ENCODE peak calls at places on chromosomes 3 and 15, in six cellular contexts. N is heart right ventricle, I is fibroblast of pulmonary artery, K is left lung, Y is retinal pigment epithelial cell, L is nephron progenitor cell. O is an unnamed sample.

GRCh38 chr3:112390783-112391641 is 58.1 kb downstream of the CD200 start:
- DNase-seq in K (no peak), N (no peak), L (no peak), Y (peak; percentile 80), I (peak; percentile 99), O (no peak)

GRCh38 chr3:97821810-97822775 is at the start of gene CRYBG3:
- DNase-seq in L (peak; percentile 86), K (peak; percentile 96), N (peak; percentile 90), I (peak; percentile 81), Y (peak; percentile 35), O (peak; percentile 94)

GRCh38 chr3:119579366-119580147 is at the start of gene ADPRH:
- DNase-seq in Y (no peak), L (peak; percentile 85), K (peak; percentile 97), I (peak; percentile 62), N (peak; percentile 89), O (peak; percentile 83)

GRCh38 chr15:88071141-88071540 is 185.4 kb downstream of the NTRK3 start:
- DNase-seq in L (no peak), Y (no peak), I (no peak), N (no peak), K (no peak), O (no peak)

GRCh38 chr3:129690406-129690805 is 83.9 kb upstream of the PLXND1 start:
- DNase-seq in K (no peak), L (peak; percentile 29), Y (peak; percentile 30), N (no peak), I (peak; percentile 77), O (peak; percentile 54)

GRCh38 chr3:64399205-64399800 is 174.0 kb upstream of the PRICKLE2 start:
- DNase-seq in K (no peak), N (no peak), I (peak; percentile 80), L (peak; percentile 27), Y (peak; percentile 23), O (peak; percentile 39)

GRCh38 chr3:55333041-55333440 is 154.1 kb downstream of the WNT5A start:
- DNase-seq in N (no peak), L (no peak), I (no peak), Y (peak; percentile 46), K (no peak), O (no peak)

GRCh38 chr3:124783696-124784095 is 53.4 kb downstream of the UMPS start:
- DNase-seq in Y (no peak), L (no peak), N (no peak), I (no peak), K (no peak), O (no peak)

GRCh38 chr3:28575748-28576589 is 227.3 kb upstream of the AZI2 start:
- DNase-seq in N (peak; percentile 18), L (peak; percentile 66), K (peak; percentile 77), I (peak; percentile 3), Y (no peak), O (peak; percentile 12)

GRCh38 chr3:146679191-146679590 is 74.0 kb upstream of the PLSCR5 start:
- DNase-seq in N (no peak), Y (no peak), I (no peak), L (no peak), K (no peak), O (no peak)

GRCh38 chr3:170467007-170467406 is 48.3 kb downstream of the CLDN11 start:
- DNase-seq in L (peak; percentile 36), K (no peak), Y (no peak), I (no peak), N (no peak), O (no peak)

GRCh38 chr15:48336940-48337339 is 5.7 kb downstream of the DUT start:
- DNase-seq in I (peak; percentile 11), Y (no peak), N (no peak), L (peak; percentile 15), K (no peak), O (no peak)

GRCh38 chr3:111610189-111610588 is 15.0 kb upstream of the ZBED2 start:
- DNase-seq in L (no peak), I (no peak), K (no peak), N (no peak), Y (no peak), O (no peak)

GRCh38 chr3:58383904-58384303 is 49.7 kb downstream of the PDHB start:
- DNase-seq in N (no peak), K (no peak), I (peak; percentile 97), L (no peak), Y (peak; percentile 99), O (no peak)

GRCh38 chr3:132879651-132880050 is 157.4 kb upstream of the NPHP3 start:
- DNase-seq in K (no peak), L (no peak), Y (no peak), N (no peak), I (no peak), O (no peak)

GRCh38 chr3:94937980-94938379 is 875.1 kb downstream of the NSUN3 start:
- DNase-seq in K (peak; percentile 79), Y (no peak), I (no peak), L (no peak), N (no peak), O (no peak)

GRCh38 chr3:88195951-88196434 is 46.2 kb downstream of the C3orf38 start:
- DNase-seq in I (peak; percentile 55), Y (no peak), K (no peak), N (no peak), L (no peak), O (no peak)

GRCh38 chr3:149330609-149331008 is 2.8 kb downstream of the TM4SF18 start:
- DNase-seq in N (no peak), L (no peak), K (no peak), I (no peak), Y (no peak), O (no peak)

GRCh38 chr3:186121968-186122367 is 13.1 kb upstream of the ETV5 start:
- DNase-seq in N (no peak), I (no peak), Y (no peak), K (no peak), L (no peak), O (no peak)

GRCh38 chr3:158456114-158456513 is 114.9 kb upstream of the MLF1 start:
- DNase-seq in L (no peak), I (no peak), N (no peak), Y (no peak), K (no peak), O (no peak)

GRCh38 chr15:32994810-32995424 is 199.6 kb downstream of the FMN1 start:
- DNase-seq in N (no peak), L (no peak), K (no peak), Y (no peak), I (peak; percentile 79), O (peak; percentile 12)

GRCh38 chr3:172103724-172104123 is 64.3 kb downstream of the FNDC3B start:
- DNase-seq in K (no peak), N (no peak), I (peak; percentile 73), Y (peak; percentile 97), L (no peak), O (no peak)

GRCh38 chr3:133457465-133458067 is 57.7 kb downstream of the BFSP2 start:
- DNase-seq in Y (no peak), I (peak; percentile 26), L (no peak), N (no peak), K (no peak), O (no peak)

GRCh38 chr3:64187065-64187959 is 38.0 kb downstream of the PRICKLE2 start:
- DNase-seq in I (peak; percentile 97), L (no peak), Y (peak; percentile 99), N (peak; percentile 54), K (peak; percentile 50), O (no peak)

GRCh38 chr3:48634661-48635221 is 520 bp downstream of the SLC26A6 start:
- DNase-seq in I (peak; percentile 61), N (peak; percentile 62), L (peak; percentile 62), Y (no peak), K (peak; percentile 87), O (peak; percentile 75)

GRCh38 chr3:19573644-19574043 is 360.4 kb downstream of the EFHB start:
- DNase-seq in L (no peak), Y (no peak), K (no peak), N (no peak), I (no peak), O (no peak)

GRCh38 chr3:144085964-144086363 is 114.3 kb downstream of the DIPK2A start:
- DNase-seq in L (no peak), Y (no peak), N (no peak), I (peak; percentile 81), K (no peak), O (no peak)

DNA sequence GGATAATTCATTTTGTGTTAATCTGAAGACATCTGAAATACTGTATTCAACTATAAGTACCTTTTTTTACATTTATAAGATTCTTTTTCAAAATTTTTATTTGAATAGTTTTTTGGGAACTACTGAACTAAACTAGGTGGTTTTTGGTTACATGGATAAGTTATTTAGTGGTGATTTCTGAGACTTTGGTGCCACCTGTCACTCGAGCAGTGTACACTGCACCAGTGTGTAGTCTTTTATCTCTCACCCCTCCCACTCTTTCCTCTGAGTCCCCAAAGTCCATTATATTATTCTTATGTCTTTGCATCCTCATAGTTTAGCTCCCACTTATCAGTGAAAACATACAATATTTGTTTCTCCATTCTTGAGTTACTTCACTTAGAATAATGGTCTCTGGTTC is 57.6 kb downstream of the CD86 start:
- DNase-seq in I (peak; percentile 4), L (no peak), N (no peak), K (no peak), Y (no peak), O (no peak)
- TF ChIP-seq CTCF in I (no peak), L (no peak), N (peak; percentile 7), K (no peak), Y (no peak), O (no peak)

DNA sequence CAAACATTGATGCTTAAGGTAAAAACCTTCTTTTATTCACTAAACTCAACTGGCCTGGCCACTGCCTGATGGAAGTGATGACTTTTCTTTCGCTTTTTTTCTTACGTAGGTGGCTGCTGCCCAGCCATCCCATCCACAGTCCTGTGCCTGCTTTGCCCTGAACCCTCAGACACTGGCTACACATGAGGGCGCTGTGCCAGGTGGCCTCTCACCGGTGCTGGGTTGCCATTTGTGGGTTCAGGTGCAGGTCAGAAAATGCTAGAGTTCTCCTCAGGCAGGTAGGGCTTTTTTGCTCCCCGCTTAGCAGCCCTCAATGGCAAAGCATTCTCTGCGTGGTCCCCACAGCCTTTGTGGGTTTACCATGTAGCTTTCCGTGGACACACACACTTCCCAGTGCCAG is 88.3 kb upstream of the PRR23E start:
- DNase-seq in L (no peak), Y (no peak), I (no peak), K (no peak), N (no peak), O (no peak)
- TF ChIP-seq CTCF in L (no peak), Y (no peak), I (no peak), K (no peak), N (no peak), O (no peak)

GRCh38 chr3:46365737-46366524 is 4.8 kb upstream of the CCR5 start:
- DNase-seq in N (no peak), I (no peak), Y (no peak), K (no peak), L (no peak), O (no peak)
- TF ChIP-seq CTCF in N (no peak), I (no peak), Y (no peak), K (no peak), L (no peak), O (no peak)

GRCh38 chr15:66907826-66908502 is 157.4 kb upstream of the SMAD3 start:
- DNase-seq in N (peak; percentile 38), L (no peak), Y (no peak), I (peak; percentile 32), K (no peak), O (no peak)

GRCh38 chr15:66906660-66907059 is 158.7 kb upstream of the SMAD3 start:
- DNase-seq in L (no peak), K (no peak), I (no peak), Y (no peak), N (no peak), O (no peak)

GRCh38 chr15:66908503-66909095 is 156.8 kb upstream of the SMAD3 start:
- DNase-seq in K (no peak), I (no peak), Y (peak; percentile 36), L (no peak), N (no peak), O (no peak)

GRCh38 chr15:66905185-66905584 is 160.2 kb upstream of the SMAD3 start:
- DNase-seq in Y (no peak), N (no peak), I (no peak), K (no peak), L (no peak), O (no peak)

GRCh38 chr15:66905954-66906353 is 159.4 kb upstream of the SMAD3 start:
- DNase-seq in L (no peak), K (no peak), Y (no peak), N (no peak), I (no peak), O (no peak)
- TF ChIP-seq CTCF in L (no peak), K (no peak), Y (peak; percentile 10), N (no peak), I (peak; percentile 10), O (no peak)

O was measured in GM10248.